ENCODE peak calls at places on chromosomes 7 and 10, in four cellular contexts. One of them, this sample, is unnamed.

GRCh38 chr10:8214587-8214986 is 160.1 kb downstream of the GATA3 start:
- DNase-seq in K562: no peak
- DNase-seq in HepG2: no peak
- DNase-seq in HCT116: no peak
- DNase-seq in this sample: no peak

GRCh38 chr7:105862770-105863169 is 13.6 kb downstream of the ATXN7L1 start:
- DNase-seq in K562: no peak
- DNase-seq in HCT116: no peak
- DNase-seq in HepG2: no peak
- DNase-seq in this sample: no peak

GRCh38 chr7:18558910-18559309 is 63.4 kb downstream of the HDAC9 start:
- DNase-seq in HepG2: no peak
- DNase-seq in HCT116: no peak
- DNase-seq in K562: no peak
- DNase-seq in this sample: no peak

GRCh38 chr10:10967029-10967428 is 50.6 kb upstream of the CELF2 start:
- DNase-seq in HCT116: no peak
- DNase-seq in K562: no peak
- DNase-seq in HepG2: no peak
- DNase-seq in this sample: no peak

GRCh38 chr7:69309601-69310000 is 288.7 kb upstream of the AUTS2 start:
- DNase-seq in HCT116: no peak
- DNase-seq in K562: no peak
- DNase-seq in HepG2: no peak
- DNase-seq in this sample: no peak

GRCh38 chr7:142811154-142811737 is 40.5 kb downstream of the PRSS2 start:
- DNase-seq in K562: peak; percentile 76
- DNase-seq in HCT116: peak; percentile 39
- DNase-seq in HepG2: peak; percentile 28
- DNase-seq in this sample: no peak

GRCh38 chr10:123766761-123767160 is 100.6 kb downstream of the GPR26 start:
- DNase-seq in HepG2: no peak
- DNase-seq in HCT116: no peak
- DNase-seq in K562: no peak
- DNase-seq in this sample: no peak

GRCh38 chr7:73622909-73623797 is 1.2 kb downstream of the MLXIPL start:
- DNase-seq in HCT116: no peak
- DNase-seq in HepG2: peak; percentile 95
- DNase-seq in K562: peak; percentile 94
- DNase-seq in this sample: no peak

GRCh38 chr10:122618461-122619165 is 58.1 kb downstream of the DMBT1 start:
- DNase-seq in HepG2: no peak
- DNase-seq in K562: no peak
- DNase-seq in HCT116: no peak
- DNase-seq in this sample: no peak

GRCh38 chr10:86971146-86971991 is 3.1 kb downstream of the ADIRF start:
- DNase-seq in HepG2: no peak
- DNase-seq in HCT116: peak; percentile 88
- DNase-seq in K562: no peak
- DNase-seq in this sample: peak; percentile 80

GRCh38 chr10:119138341-119139306 is 26.9 kb downstream of the SFXN4 start:
- DNase-seq in HCT116: no peak
- DNase-seq in K562: no peak
- DNase-seq in HepG2: no peak
- DNase-seq in this sample: no peak

GRCh38 chr7:130667593-130668257 is 823 bp downstream of the COPG2 start:
- DNase-seq in HCT116: no peak
- DNase-seq in HepG2: no peak
- DNase-seq in K562: no peak
- DNase-seq in this sample: no peak

GRCh38 chr7:155356323-155357105 is 58.8 kb downstream of the INSIG1 start:
- DNase-seq in K562: peak; percentile 42
- DNase-seq in HCT116: peak; percentile 31
- DNase-seq in HepG2: peak; percentile 7
- DNase-seq in this sample: no peak

GRCh38 chr10:117373848-117374505 is 1.3 kb downstream of the PDZD8 start:
- DNase-seq in K562: no peak
- DNase-seq in HCT116: no peak
- DNase-seq in HepG2: no peak
- DNase-seq in this sample: no peak

GRCh38 chr7:114047889-114048288 is 129.1 kb upstream of the PPP1R3A start:
- DNase-seq in K562: no peak
- DNase-seq in HepG2: no peak
- DNase-seq in HCT116: no peak
- DNase-seq in this sample: peak; percentile 12

GRCh38 chr7:40889099-40889498 is 754.3 kb downstream of the SUGCT start:
- DNase-seq in HCT116: no peak
- DNase-seq in HepG2: no peak
- DNase-seq in K562: no peak
- DNase-seq in this sample: no peak

GRCh38 chr7:159115601-159116501 is 28.8 kb downstream of the VIPR2 start:
- DNase-seq in HepG2: no peak
- DNase-seq in HCT116: no peak
- DNase-seq in K562: no peak
- DNase-seq in this sample: no peak
- TF ChIP-seq TCF7L2 in HepG2: no peak
- TF ChIP-seq TCF7L2 in HCT116: no peak
- TF ChIP-seq TCF7L2 in K562: no peak
- TF ChIP-seq TCF7L2 in this sample: no peak

DNA sequence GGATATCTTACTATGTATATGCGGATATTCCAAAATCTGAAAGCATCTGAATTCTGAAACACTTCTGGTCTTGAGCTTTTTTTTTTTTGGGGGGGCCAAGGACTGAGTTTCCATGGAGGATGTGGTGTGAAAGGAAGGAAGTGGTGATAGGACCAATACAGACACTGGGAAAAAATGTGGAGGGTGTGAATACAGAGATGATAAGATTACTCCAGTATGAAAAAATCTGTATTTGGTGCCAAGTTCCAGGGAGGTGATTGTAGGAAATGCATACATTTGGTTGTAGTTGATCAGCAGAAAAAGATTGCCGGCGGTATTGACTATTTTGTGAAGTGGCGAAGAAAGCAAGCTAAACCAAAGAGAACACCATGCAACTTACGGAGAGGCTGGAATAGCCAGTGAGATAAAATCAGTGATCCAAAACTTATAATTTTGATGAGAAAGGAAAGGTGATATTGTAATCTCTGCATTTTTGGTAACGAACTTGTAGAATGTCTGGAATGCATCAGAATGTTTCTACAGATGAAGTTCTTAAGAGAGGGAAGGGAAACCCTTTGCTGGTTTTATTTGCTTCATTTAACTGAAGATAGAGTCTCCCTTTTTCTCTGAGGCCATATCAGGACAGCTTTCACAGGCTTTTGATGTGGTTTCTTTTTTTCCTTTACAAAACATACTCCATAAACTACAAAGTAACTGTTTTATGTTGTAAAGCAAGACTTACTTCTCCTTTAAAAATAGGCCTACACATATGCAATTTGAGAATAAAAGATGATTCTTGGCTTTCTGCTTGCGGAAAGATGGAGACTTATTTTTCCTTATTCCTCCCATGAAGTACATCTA is 6.0 kb downstream of the WDR37 start:
- DNase-seq in HepG2: no peak
- DNase-seq in HCT116: no peak
- DNase-seq in K562: no peak
- DNase-seq in this sample: no peak
- H3K27ac ChIP-seq in HepG2: no peak overlapping the region
- H3K27ac ChIP-seq in HCT116: no peak overlapping the region
- H3K27ac ChIP-seq in K562: no peak overlapping the region
- H3K27ac ChIP-seq in this sample: no peak overlapping the region

GRCh38 chr7:1372063-1372462 is 87.2 kb downstream of the MICALL2 start:
- DNase-seq in HepG2: no peak
- DNase-seq in HCT116: no peak
- DNase-seq in K562: no peak
- DNase-seq in this sample: no peak
- TF ChIP-seq POLR2AphosphoS5 in HepG2: no peak
- TF ChIP-seq POLR2AphosphoS5 in HCT116: no peak
- TF ChIP-seq POLR2AphosphoS5 in K562: no peak
- TF ChIP-seq POLR2AphosphoS5 in this sample: no peak

GRCh38 chr7:48006866-48007265 is 22.0 kb downstream of the SUN3 start:
- DNase-seq in K562: no peak
- DNase-seq in HepG2: no peak
- DNase-seq in HCT116: no peak
- DNase-seq in this sample: no peak
- TF ChIP-seq TCF7L2 in K562: no peak
- TF ChIP-seq TCF7L2 in HepG2: no peak
- TF ChIP-seq TCF7L2 in HCT116: no peak
- TF ChIP-seq TCF7L2 in this sample: no peak

GRCh38 chr10:26439436-26440090 is 1.4 kb downstream of the APBB1IP start:
- DNase-seq in K562: no peak
- DNase-seq in HCT116: no peak
- DNase-seq in HepG2: no peak
- DNase-seq in this sample: no peak

GRCh38 chr10:26437637-26438461 is at the start of gene APBB1IP:
- DNase-seq in HepG2: no peak
- DNase-seq in HCT116: no peak
- DNase-seq in K562: no peak
- DNase-seq in this sample: no peak

GRCh38 chr10:26438534-26439269 is 561 bp downstream of the APBB1IP start:
- DNase-seq in HCT116: no peak
- DNase-seq in HepG2: no peak
- DNase-seq in K562: no peak
- DNase-seq in this sample: no peak

GRCh38 chr10:26441491-26442214 is 3.5 kb downstream of the APBB1IP start:
- DNase-seq in HCT116: no peak
- DNase-seq in HepG2: no peak
- DNase-seq in K562: no peak
- DNase-seq in this sample: no peak

DNA sequence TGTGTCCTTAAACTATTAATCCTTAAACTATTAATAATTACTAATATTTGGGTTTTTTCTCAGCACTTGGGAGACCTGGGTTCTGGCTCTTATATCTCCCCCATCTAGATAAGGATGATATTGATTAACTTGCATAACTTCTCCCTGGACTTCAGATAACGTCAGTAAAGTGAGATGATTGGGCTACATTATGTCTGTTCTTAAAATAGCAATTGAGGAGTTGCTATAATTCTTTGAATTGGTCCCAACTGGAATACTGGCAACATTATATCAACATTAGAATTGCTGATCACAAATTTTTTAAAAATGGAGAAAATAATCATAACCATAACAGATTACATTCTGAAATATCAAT is 1.9 kb downstream of the APBB1IP start:
- DNase-seq in HepG2: no peak
- DNase-seq in HCT116: no peak
- DNase-seq in K562: no peak
- DNase-seq in this sample: no peak
- H3K27ac ChIP-seq in HepG2: no peak overlapping the region
- H3K27ac ChIP-seq in HCT116: no peak overlapping the region
- H3K27ac ChIP-seq in K562: no peak overlapping the region
- H3K27ac ChIP-seq in this sample: no peak overlapping the region

GRCh38 chr7:7553386-7553785 is 13.3 kb upstream of the MIOS start:
- DNase-seq in HepG2: no peak
- DNase-seq in HCT116: no peak
- DNase-seq in K562: no peak
- DNase-seq in this sample: no peak
- TF ChIP-seq POLR2AphosphoS5 in HepG2: no peak
- TF ChIP-seq POLR2AphosphoS5 in HCT116: no peak
- TF ChIP-seq POLR2AphosphoS5 in K562: no peak
- TF ChIP-seq POLR2AphosphoS5 in this sample: no peak

GRCh38 chr10:65570143-65571010 is 1355.5 kb upstream of the LRRTM3 start:
- DNase-seq in K562: no peak
- DNase-seq in HCT116: peak; percentile 72
- DNase-seq in HepG2: peak; percentile 67
- DNase-seq in this sample: no peak
- TF ChIP-seq TCF7L2 in K562: no peak
- TF ChIP-seq TCF7L2 in HCT116: no peak
- TF ChIP-seq TCF7L2 in HepG2: no peak
- TF ChIP-seq TCF7L2 in this sample: no peak

DNA sequence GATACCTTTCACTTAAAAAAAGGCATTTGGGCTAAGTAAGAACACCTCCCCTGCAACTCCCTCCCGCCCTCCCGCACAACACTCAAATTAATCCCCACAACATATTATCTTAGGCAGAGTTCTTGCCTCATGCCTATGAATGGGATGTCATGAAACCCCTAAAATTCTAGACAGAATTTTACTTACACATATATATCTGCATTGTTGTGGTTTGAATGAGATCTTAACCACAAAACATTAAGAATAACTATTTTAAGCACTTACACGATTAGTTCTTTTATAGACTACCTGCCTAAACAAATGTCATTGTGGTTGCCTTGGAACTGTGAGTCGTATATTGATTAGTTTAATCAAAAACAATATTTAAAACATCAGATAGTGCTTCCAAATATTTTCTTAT is 4.5 kb upstream of the ITGB1 start:
- DNase-seq in K562: no peak
- DNase-seq in HCT116: no peak
- DNase-seq in HepG2: no peak
- DNase-seq in this sample: no peak
- H3K27ac ChIP-seq in K562: peak overlapping the region; percentile 81
- H3K27ac ChIP-seq in HCT116: peak overlapping the region; percentile 78
- H3K27ac ChIP-seq in HepG2: no peak overlapping the region
- H3K27ac ChIP-seq in this sample: peak overlapping the region; percentile 100